ENCODE peak calls at places on chromosomes 16 and 17, in seven cellular contexts. C is neural crest cell; B is thoracic aorta; X is cardiac muscle cell; N is A549; V is CD4-positive, alpha-beta T cell; S is cardiac fibroblast. L is an unnamed sample.

GRCh38 chr17:42200702-42201101 is 6.4 kb upstream of the GHDC start:
- DNase-seq in C (no peak), B (no peak), X (no peak), N (no peak), V (no peak), S (peak), L (no peak)

GRCh38 chr17:51398647-51399046 is 138.3 kb downstream of the UTP18 start:
- DNase-seq in C (no peak), B (no peak), X (no peak), N (no peak), V (no peak), S (no peak), L (no peak)

GRCh38 chr17:40551091-40551873 is 14.0 kb downstream of the CCR7 start:
- DNase-seq in C (no peak), B (no peak), X (no peak), N (peak), V (no peak), S (peak), L (peak)

GRCh38 chr17:68431045-68431608 is 26.2 kb downstream of the WIPI1 start:
- DNase-seq in C (no peak), B (no peak), X (no peak), N (no peak), V (no peak), S (no peak), L (no peak)

GRCh38 chr16:477758-478157 is 49.8 kb upstream of the CAPN15 start:
- DNase-seq in C (no peak), B (no peak), X (no peak), N (no peak), V (no peak), S (no peak), L (no peak)

GRCh38 chr16:1003551-1004347 is 22.2 kb downstream of the SOX8 start:
- DNase-seq in C (no peak), B (no peak), X (no peak), N (no peak), V (peak), S (no peak), L (no peak)

GRCh38 chr17:416293-417206 is 63.9 kb upstream of the RPH3AL start:
- DNase-seq in C (no peak), B (no peak), X (no peak), N (no peak), V (peak), S (no peak), L (no peak)

GRCh38 chr17:8941520-8941919 is 24.0 kb downstream of the PIK3R5 start:
- DNase-seq in C (no peak), B (no peak), X (no peak), N (no peak), V (peak), S (no peak), L (no peak)

GRCh38 chr17:27797390-27798091 is 2.8 kb downstream of the NOS2 start:
- DNase-seq in C (no peak), B (no peak), X (no peak), N (no peak), V (no peak), S (no peak), L (no peak)
- TF ChIP-seq CTCF in C (no peak), B (no peak), X (no peak), N (no peak), V (no peak), S (peak), L (no peak)

GRCh38 chr16:65722429-65722828 is 600.6 kb upstream of the CDH11 start:
- DNase-seq in C (no peak), B (no peak), X (no peak), N (no peak), V (no peak), S (no peak), L (no peak)
- TF ChIP-seq CTCF in C (no peak), B (no peak), X (no peak), N (no peak), V (no peak), S (no peak), L (no peak)

DNA sequence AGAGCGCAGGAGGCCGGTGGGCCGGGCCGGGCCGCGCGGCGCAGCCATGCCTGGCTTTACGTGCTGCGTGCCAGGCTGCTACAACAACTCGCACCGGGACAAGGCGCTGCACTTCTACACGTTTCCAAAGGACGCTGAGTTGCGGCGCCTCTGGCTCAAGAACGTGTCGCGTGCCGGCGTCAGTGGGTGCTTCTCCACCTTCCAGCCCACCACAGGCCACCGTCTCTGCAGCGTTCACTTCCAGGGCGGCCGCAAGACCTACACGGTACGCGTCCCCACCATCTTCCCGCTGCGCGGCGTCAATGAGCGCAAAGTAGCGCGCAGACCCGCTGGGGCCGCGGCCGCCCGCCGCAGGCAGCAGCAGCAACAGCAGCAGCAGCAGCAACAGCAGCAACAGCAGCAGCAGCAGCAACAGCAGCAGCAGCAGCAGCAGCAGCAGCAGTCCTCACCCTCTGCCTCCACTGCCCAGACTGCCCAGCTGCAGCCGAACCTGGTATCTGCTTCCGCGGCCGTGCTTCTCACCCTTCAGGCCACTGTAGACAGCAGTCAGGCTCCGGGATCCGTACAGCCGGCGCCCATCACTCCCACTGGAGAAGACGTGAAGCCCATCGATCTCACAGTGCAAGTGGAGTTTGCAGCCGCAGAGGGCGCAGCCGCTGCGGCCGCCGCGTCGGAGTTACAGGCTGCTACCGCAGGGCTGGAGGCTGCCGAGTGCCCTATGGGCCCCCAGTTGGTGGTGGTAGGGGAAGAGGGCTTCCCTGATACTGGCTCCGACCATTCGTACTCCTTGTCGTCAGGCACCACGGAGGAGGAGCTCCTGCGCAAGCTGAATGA is 606 bp downstream of the THAP11 start:
- DNase-seq in C (peak), B (no peak), X (peak), N (peak), V (peak), S (peak), L (peak)
- TF ChIP-seq CTCF in C (peak), B (peak), X (peak), N (no peak), V (peak), S (peak), L (no peak)

GRCh38 chr17:7587420-7587786 is 2.5 kb downstream of the SOX15 start:
- DNase-seq in C (no peak), B (no peak), X (no peak), N (no peak), V (no peak), S (peak), L (no peak)
- TF ChIP-seq CTCF in C (no peak), B (no peak), X (no peak), N (no peak), V (no peak), S (peak), L (no peak)